ENCODE peak calls at places on chromosomes 16 and 17, in seven cellular contexts. Y is WTC11, M is body of pancreas, U is HL-60, J is heart right ventricle, P is mesothelial cell of epicardium, L is fibroblast of lung. H is an unnamed sample.

GRCh38 chr17:75842411-75842810 is 1.8 kb downstream of the UNC13D start:
- DNase-seq in L (no peak), J (no peak), P (no peak), Y (no peak), U (no peak), M (no peak), H (no peak)

GRCh38 chr17:30964878-30965277 is 6.0 kb upstream of the RNF135 start:
- DNase-seq in L (no peak), Y (no peak), U (no peak), M (no peak), J (no peak), P (no peak), H (no peak)

GRCh38 chr17:3911271-3912053 is 4.8 kb downstream of the P2RX1 start:
- DNase-seq in P (no peak), U (peak; percentile 73), M (peak; percentile 22), J (no peak), Y (no peak), L (no peak), H (no peak)

GRCh38 chr16:77499373-77500285 is 64.8 kb upstream of the ADAMTS18 start:
- DNase-seq in P (no peak), L (peak; percentile 71), Y (peak; percentile 8), M (no peak), J (peak; percentile 29), U (no peak), H (no peak)

GRCh38 chr17:67110619-67111018 is 66.3 kb downstream of the CACNG1 start:
- DNase-seq in Y (no peak), M (no peak), P (no peak), J (no peak), L (no peak), U (no peak), H (no peak)

GRCh38 chr17:75846701-75847594 is 2.7 kb upstream of the UNC13D start:
- DNase-seq in U (no peak), P (no peak), Y (no peak), M (peak; percentile 92), J (no peak), L (no peak), H (peak; percentile 83)

GRCh38 chr17:76204277-76204676 is 36.0 kb downstream of the RNF157 start:
- DNase-seq in M (no peak), Y (no peak), J (no peak), P (no peak), L (peak; percentile 77), U (no peak), H (no peak)

GRCh38 chr16:57123216-57123968 is 31.0 kb downstream of the CPNE2 start:
- DNase-seq in J (no peak), L (peak; percentile 23), P (no peak), U (peak; percentile 80), Y (no peak), M (no peak), H (no peak)

GRCh38 chr17:49708515-49709161 is 874 bp upstream of the SLC35B1 start:
- DNase-seq in M (no peak), U (peak; percentile 8), P (no peak), Y (no peak), J (no peak), L (peak; percentile 15), H (no peak)

GRCh38 chr16:4271176-4272113 is 1.4 kb downstream of the TFAP4 start:
- DNase-seq in J (peak; percentile 93), L (peak; percentile 94), P (peak; percentile 81), M (peak; percentile 96), Y (peak; percentile 94), U (peak; percentile 96), H (peak; percentile 96)
- TF ChIP-seq CTCF in J (no peak), L (no peak), P (no peak), M (peak; percentile 13), Y (no peak), U (no peak), H (peak; percentile 38)

DNA sequence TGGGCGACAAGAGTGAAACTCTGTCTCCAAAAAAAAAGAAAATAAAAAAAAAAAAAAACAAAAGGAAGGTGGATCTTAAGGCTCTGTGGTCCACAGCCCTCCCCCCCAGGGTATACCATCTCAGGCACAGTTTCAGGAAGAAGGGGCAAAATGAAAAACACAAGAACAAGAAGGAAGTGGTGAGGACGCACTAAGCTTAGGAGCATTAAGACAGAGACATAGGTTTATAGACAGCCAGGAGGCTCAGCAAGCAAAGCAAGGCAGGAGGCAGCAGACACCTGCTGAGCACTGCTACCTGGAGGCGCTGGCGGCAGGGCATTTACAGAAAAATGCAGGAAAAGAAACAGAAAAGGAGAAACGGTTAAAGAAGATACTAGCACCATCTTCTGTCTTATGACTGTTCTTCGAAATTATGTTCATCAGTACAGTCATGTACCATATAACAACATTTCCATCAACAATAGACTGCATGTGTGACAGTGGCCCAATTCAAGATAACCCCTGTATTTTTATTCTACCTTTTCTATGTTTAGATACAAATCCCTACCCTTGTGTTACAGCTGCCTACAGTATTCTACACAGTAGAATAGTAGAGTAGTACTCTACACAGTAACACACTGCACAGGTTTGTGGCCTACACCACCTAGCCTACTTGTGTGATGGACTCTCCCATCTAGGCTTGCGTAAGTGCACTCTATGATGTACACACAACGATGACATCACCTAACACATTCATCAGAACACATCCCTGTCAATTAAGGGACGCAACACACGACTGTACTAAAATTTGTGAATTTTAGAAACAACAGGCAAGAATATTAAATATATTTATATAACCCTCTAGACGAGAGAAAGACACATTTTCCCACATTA is 62.5 kb downstream of the XPO6 start:
- DNase-seq in U (peak; percentile 48), P (no peak), Y (no peak), M (no peak), L (no peak), J (no peak), H (no peak)
- TF ChIP-seq CTCF in U (no peak), P (no peak), Y (no peak), M (no peak), L (no peak), J (no peak), H (no peak)

DNA sequence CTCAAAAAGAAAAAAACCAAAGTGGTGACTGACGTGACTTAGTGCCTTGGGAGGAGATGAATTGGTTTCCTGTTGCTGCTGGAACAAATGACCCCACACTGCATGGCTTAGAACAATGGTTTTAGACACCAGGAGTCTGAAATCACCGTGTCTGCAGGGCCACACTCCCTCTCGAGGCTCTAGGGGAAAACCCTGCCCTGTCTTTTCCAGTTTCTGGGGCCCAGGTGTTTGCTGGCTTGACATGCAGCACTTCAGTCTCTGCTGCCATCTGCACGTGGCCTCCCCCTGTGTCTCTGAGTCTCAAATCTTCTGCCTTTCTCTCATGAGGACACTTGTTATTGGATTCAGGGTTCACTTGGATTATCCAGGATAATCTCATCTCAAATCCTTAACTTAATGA is 323.8 kb upstream of the TNRC6C start:
- DNase-seq in U (no peak), P (no peak), M (no peak), L (no peak), Y (no peak), J (no peak), H (no peak)
- TF ChIP-seq CTCF in U (no peak), P (no peak), M (no peak), L (no peak), Y (no peak), J (no peak), H (no peak)

GRCh38 chr16:79752421-79752820 is 151.9 kb upstream of the MAF start:
- DNase-seq in P (no peak), J (no peak), L (no peak), Y (no peak), M (no peak), U (no peak), H (no peak)
- TF ChIP-seq CTCF in P (no peak), J (no peak), L (no peak), Y (no peak), M (no peak), U (no peak), H (no peak)

DNA sequence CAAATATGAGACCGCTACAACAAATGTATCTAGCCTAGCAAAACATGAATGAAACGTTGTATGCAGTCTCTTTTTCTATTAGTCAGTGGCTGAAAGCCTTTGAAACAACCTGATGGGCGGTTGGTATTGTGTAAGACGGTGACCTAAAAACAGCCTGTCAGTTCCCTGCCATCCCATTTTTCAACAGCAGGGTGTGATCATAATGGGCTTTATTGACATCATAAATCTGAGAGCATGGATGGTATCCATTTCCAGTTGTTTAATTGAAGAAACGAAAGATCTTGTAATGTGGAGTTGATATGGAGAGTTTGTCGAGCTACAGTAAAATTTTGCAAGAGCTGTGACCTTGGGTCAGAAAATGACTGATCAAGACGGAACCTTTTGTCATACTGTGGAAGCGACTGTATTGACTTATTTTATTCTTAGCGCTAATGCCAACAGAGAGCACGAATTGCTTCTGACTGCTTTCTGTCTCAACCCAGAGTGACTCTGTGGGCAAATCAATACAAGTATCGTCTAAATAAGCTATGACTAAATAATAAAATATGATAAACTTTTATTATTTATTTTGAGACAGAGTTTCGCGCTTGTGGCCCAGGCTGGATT is 12.3 kb upstream of the MEIOB start:
- DNase-seq in U (peak; percentile 74), P (no peak), L (no peak), M (peak; percentile 47), Y (no peak), J (no peak), H (no peak)
- TF ChIP-seq CTCF in U (peak; percentile 36), P (peak; percentile 40), L (no peak), M (peak; percentile 54), Y (no peak), J (no peak), H (no peak)

DNA sequence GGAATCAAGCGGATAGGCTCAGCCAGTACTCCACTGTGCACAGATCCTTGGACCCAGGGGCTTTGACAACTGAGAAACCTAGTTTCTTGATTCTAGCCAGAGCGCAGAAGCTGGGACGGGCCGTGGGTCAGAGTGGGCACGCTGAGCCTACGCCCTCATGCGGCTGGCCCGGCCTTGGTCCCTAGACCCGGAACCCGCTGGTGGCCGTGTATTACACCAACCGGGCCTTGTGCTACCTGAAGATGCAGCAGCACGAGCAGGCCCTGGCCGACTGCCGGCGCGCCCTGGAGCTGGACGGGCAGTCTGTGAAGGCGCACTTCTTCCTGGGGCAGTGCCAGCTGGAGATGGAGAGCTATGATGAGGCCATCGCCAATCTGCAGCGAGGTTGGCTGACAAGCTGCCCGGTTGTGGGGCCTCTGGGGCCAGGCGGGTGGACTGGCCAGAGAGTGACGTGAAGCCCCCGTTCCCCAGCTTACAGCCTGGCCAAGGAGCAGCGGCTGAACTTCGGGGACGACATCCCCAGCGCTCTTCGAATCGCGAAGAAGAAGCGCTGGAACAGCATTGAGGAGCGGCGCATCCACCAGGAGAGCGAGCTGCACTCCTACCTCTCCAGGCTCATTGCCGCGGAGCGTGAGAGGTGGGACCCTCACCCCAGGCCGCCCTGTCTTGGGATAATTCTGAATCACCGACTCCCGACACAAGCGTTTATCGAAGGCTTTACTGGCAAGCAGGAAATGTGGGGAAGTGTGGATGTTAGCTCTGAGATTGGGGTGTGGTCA is 946 bp downstream of the STUB1 start:
- DNase-seq in P (no peak), U (peak; percentile 62), M (peak; percentile 64), J (no peak), Y (no peak), L (peak; percentile 58), H (no peak)
- TF ChIP-seq CTCF in P (no peak), U (peak; percentile 13), M (no peak), J (no peak), Y (no peak), L (no peak), H (no peak)